ENCODE peak calls at places on chromosome 6, in five cellular contexts. Q is HFFc6; V is B cell; X is GM23248; U is effector CD8-positive, alpha-beta T cell. E is an unnamed sample.

GRCh38 chr6:30380464-30380863 is 35.5 kb downstream of the RPP21 start:
- DNase-seq in Q (no peak), V (no peak), X (no peak), U (no peak), E (no peak)

GRCh38 chr6:100554228-100554627 is 89.5 kb upstream of the SIM1 start:
- DNase-seq in Q (no peak), V (no peak), X (no peak), U (no peak), E (no peak)

GRCh38 chr6:117371492-117371891 is 54.2 kb downstream of the ROS1 start:
- DNase-seq in Q (no peak), V (no peak), X (no peak), U (no peak), E (no peak)

GRCh38 chr6:166625356-166625755 is 1.7 kb downstream of the RPS6KA2 start:
- DNase-seq in Q (no peak), V (no peak), X (peak; percentile 53), U (no peak), E (no peak)

GRCh38 chr6:73731285-73731684 is 35.3 kb downstream of the CD109 start:
- DNase-seq in Q (no peak), V (no peak), X (no peak), U (no peak), E (no peak)

GRCh38 chr6:3114377-3114776 is 4.1 kb upstream of the BPHL start:
- DNase-seq in Q (no peak), V (no peak), X (no peak), U (no peak), E (no peak)

GRCh38 chr6:39366875-39367618 is 44.5 kb upstream of the KCNK16 start:
- DNase-seq in Q (no peak), V (no peak), X (peak; percentile 14), U (no peak), E (no peak)

GRCh38 chr6:157366648-157367047 is 14.3 kb upstream of the ZDHHC14 start:
- DNase-seq in Q (no peak), V (no peak), X (no peak), U (no peak), E (no peak)

GRCh38 chr6:112321882-112322508 is 25.1 kb upstream of the RFPL4B start:
- DNase-seq in Q (no peak), V (no peak), X (no peak), U (no peak), E (no peak)

GRCh38 chr6:129140571-129140970 is 257.6 kb downstream of the LAMA2 start:
- DNase-seq in Q (no peak), V (no peak), X (peak; percentile 54), U (no peak), E (no peak)

GRCh38 chr6:72219536-72219935 is 333.2 kb downstream of the RIMS1 start:
- DNase-seq in Q (no peak), V (no peak), X (no peak), U (no peak), E (no peak)

GRCh38 chr6:74451953-74452352 is 753.9 kb downstream of the COL12A1 start:
- DNase-seq in Q (no peak), V (no peak), X (no peak), U (no peak), E (no peak)

GRCh38 chr6:119284861-119285521 is 64.6 kb downstream of the MAN1A1 start:
- DNase-seq in Q (no peak), V (peak; percentile 10), X (peak; percentile 10), U (no peak), E (peak; percentile 36)

GRCh38 chr6:107473660-107474059 is 14.3 kb upstream of the PDSS2 start:
- DNase-seq in Q (no peak), V (no peak), X (no peak), U (no peak), E (no peak)

GRCh38 chr6:157172830-157173536 is 150.3 kb downstream of the TMEM242 start:
- DNase-seq in Q (no peak), V (no peak), X (no peak), U (no peak), E (no peak)

GRCh38 chr6:33200234-33201146 is at the start of the genes RXRB and SLC39A7:
- DNase-seq in Q (peak; percentile 99), V (peak; percentile 100), X (peak; percentile 100), U (peak; percentile 99), E (peak; percentile 99)

GRCh38 chr6:158304254-158304653 is 8.0 kb upstream of the TULP4 start:
- DNase-seq in Q (no peak), V (no peak), X (no peak), U (no peak), E (no peak)

GRCh38 chr6:37554480-37554819 is 54.8 kb upstream of the CCDC167 start:
- DNase-seq in Q (peak; percentile 38), V (no peak), X (peak; percentile 81), U (no peak), E (no peak)

GRCh38 chr6:30200551-30201281 is 12.5 kb downstream of the TRIM26 start:
- DNase-seq in Q (no peak), V (peak; percentile 71), X (no peak), U (no peak), E (peak; percentile 78)

GRCh38 chr6:69732640-69733039 is 64.2 kb downstream of the LMBRD1 start:
- DNase-seq in Q (no peak), V (peak; percentile 39), X (peak; percentile 19), U (no peak), E (peak; percentile 23)

E was measured in OCI-LY7.